ENCODE peak calls at places on chromosome 7, in five cellular contexts. One of them, this sample, is unnamed.

GRCh38 chr7:20998309-20998708 is 211.6 kb upstream of the SP8 start:
- DNase-seq in HepG2: peak; percentile 52
- DNase-seq in K562: no peak
- DNase-seq in H1: no peak
- DNase-seq in SK-N-SH: no peak
- DNase-seq in this sample: no peak

GRCh38 chr7:25073451-25073850 is 51.6 kb downstream of the CYCS start:
- DNase-seq in SK-N-SH: no peak
- DNase-seq in HepG2: peak; percentile 55
- DNase-seq in K562: no peak
- DNase-seq in H1: no peak
- DNase-seq in this sample: no peak

GRCh38 chr7:4479367-4480039 is 202.6 kb upstream of the FOXK1 start:
- DNase-seq in HepG2: peak; percentile 72
- DNase-seq in H1: peak; percentile 51
- DNase-seq in K562: peak; percentile 67
- DNase-seq in SK-N-SH: peak; percentile 80
- DNase-seq in this sample: peak; percentile 26

GRCh38 chr7:43164757-43165156 is 52.3 kb downstream of the HECW1 start:
- DNase-seq in SK-N-SH: no peak
- DNase-seq in H1: no peak
- DNase-seq in HepG2: no peak
- DNase-seq in K562: no peak
- DNase-seq in this sample: peak; percentile 0

GRCh38 chr7:94352854-94353253 is 41.8 kb upstream of the COL1A2 start:
- DNase-seq in K562: no peak
- DNase-seq in H1: no peak
- DNase-seq in SK-N-SH: no peak
- DNase-seq in HepG2: no peak
- DNase-seq in this sample: no peak

GRCh38 chr7:140294454-140294853 is 103.9 kb downstream of the SLC37A3 start:
- DNase-seq in HepG2: no peak
- DNase-seq in K562: no peak
- DNase-seq in SK-N-SH: no peak
- DNase-seq in H1: no peak
- DNase-seq in this sample: no peak

GRCh38 chr7:78095549-78095948 is 297.0 kb downstream of the PHTF2 start:
- DNase-seq in K562: no peak
- DNase-seq in HepG2: no peak
- DNase-seq in H1: no peak
- DNase-seq in SK-N-SH: no peak
- DNase-seq in this sample: no peak

GRCh38 chr7:26305048-26305868 is 13.6 kb downstream of the SNX10 start:
- DNase-seq in H1: no peak
- DNase-seq in HepG2: peak; percentile 83
- DNase-seq in SK-N-SH: no peak
- DNase-seq in K562: no peak
- DNase-seq in this sample: peak; percentile 73

GRCh38 chr7:148514236-148514635 is 76.3 kb upstream of the C7orf33 start:
- DNase-seq in SK-N-SH: no peak
- DNase-seq in H1: no peak
- DNase-seq in HepG2: no peak
- DNase-seq in K562: no peak
- DNase-seq in this sample: no peak

GRCh38 chr7:867406-868188 is 8.8 kb upstream of the GET4 start:
- DNase-seq in K562: no peak
- DNase-seq in H1: no peak
- DNase-seq in HepG2: no peak
- DNase-seq in SK-N-SH: no peak
- DNase-seq in this sample: no peak

GRCh38 chr7:132394283-132395003 is 181.8 kb downstream of the PLXNA4 start:
- DNase-seq in HepG2: no peak
- DNase-seq in H1: no peak
- DNase-seq in SK-N-SH: peak; percentile 41
- DNase-seq in K562: no peak
- DNase-seq in this sample: no peak

GRCh38 chr7:143002856-143003255 is 24.1 kb downstream of the OR9A2 start:
- DNase-seq in K562: no peak
- DNase-seq in SK-N-SH: no peak
- DNase-seq in HepG2: no peak
- DNase-seq in H1: no peak
- DNase-seq in this sample: no peak

GRCh38 chr7:155166673-155167370 is 96.7 kb downstream of the HTR5A start:
- DNase-seq in H1: no peak
- DNase-seq in HepG2: no peak
- DNase-seq in SK-N-SH: no peak
- DNase-seq in K562: peak; percentile 38
- DNase-seq in this sample: no peak

GRCh38 chr7:50721160-50721559 is 61.5 kb downstream of the GRB10 start:
- DNase-seq in HepG2: no peak
- DNase-seq in SK-N-SH: no peak
- DNase-seq in H1: no peak
- DNase-seq in K562: no peak
- DNase-seq in this sample: no peak

GRCh38 chr7:88309845-88310244 is 3.2 kb upstream of the STEAP4 start:
- DNase-seq in SK-N-SH: no peak
- DNase-seq in HepG2: no peak
- DNase-seq in H1: no peak
- DNase-seq in K562: no peak
- DNase-seq in this sample: no peak

GRCh38 chr7:45662540-45663166 is 88.5 kb downstream of the ADCY1 start:
- DNase-seq in SK-N-SH: no peak
- DNase-seq in HepG2: no peak
- DNase-seq in H1: peak; percentile 33
- DNase-seq in K562: no peak
- DNase-seq in this sample: no peak

GRCh38 chr7:90298145-90299038 is 22.7 kb downstream of the FAM237B start:
- DNase-seq in SK-N-SH: peak; percentile 30
- DNase-seq in K562: peak; percentile 52
- DNase-seq in HepG2: peak; percentile 54
- DNase-seq in H1: no peak
- DNase-seq in this sample: no peak

GRCh38 chr7:6505685-6506559 is 45.3 kb downstream of the GRID2IP start:
- DNase-seq in HepG2: no peak
- DNase-seq in H1: no peak
- DNase-seq in K562: peak; percentile 41
- DNase-seq in SK-N-SH: peak; percentile 47
- DNase-seq in this sample: no peak

GRCh38 chr7:27192546-27193334 is 7.2 kb downstream of the HOXA13 start:
- DNase-seq in HepG2: no peak
- DNase-seq in K562: no peak
- DNase-seq in SK-N-SH: peak; percentile 67
- DNase-seq in H1: peak; percentile 68
- DNase-seq in this sample: no peak

GRCh38 chr7:151368136-151368571 is 26.5 kb downstream of the NUB1 start:
- DNase-seq in HepG2: peak; percentile 68
- DNase-seq in K562: peak; percentile 88
- DNase-seq in H1: peak; percentile 91
- DNase-seq in SK-N-SH: peak; percentile 91
- DNase-seq in this sample: peak; percentile 74

GRCh38 chr7:44108768-44109750 is 4.9 kb downstream of the AEBP1 start:
- DNase-seq in SK-N-SH: peak; percentile 65
- DNase-seq in HepG2: no peak
- DNase-seq in K562: no peak
- DNase-seq in H1: no peak
- DNase-seq in this sample: no peak

GRCh38 chr7:151999337-152000090 is 26.0 kb upstream of the GALNT11 start:
- DNase-seq in SK-N-SH: no peak
- DNase-seq in K562: no peak
- DNase-seq in HepG2: no peak
- DNase-seq in H1: no peak
- DNase-seq in this sample: no peak

GRCh38 chr7:66500087-66500486 is 128.6 kb upstream of the KCTD7 start:
- DNase-seq in K562: peak; percentile 19
- DNase-seq in SK-N-SH: no peak
- DNase-seq in H1: no peak
- DNase-seq in HepG2: peak; percentile 38
- DNase-seq in this sample: no peak

GRCh38 chr7:75024922-75025321 is 48.7 kb downstream of the RCC1L start:
- DNase-seq in K562: no peak
- DNase-seq in HepG2: no peak
- DNase-seq in H1: no peak
- DNase-seq in SK-N-SH: no peak
- DNase-seq in this sample: no peak

GRCh38 chr7:4261038-4261960 is 420.8 kb upstream of the FOXK1 start:
- DNase-seq in H1: no peak
- DNase-seq in K562: no peak
- DNase-seq in SK-N-SH: no peak
- DNase-seq in HepG2: no peak
- DNase-seq in this sample: no peak

GRCh38 chr7:69699949-69700715 is 101.9 kb downstream of the AUTS2 start:
- DNase-seq in H1: no peak
- DNase-seq in SK-N-SH: peak; percentile 45
- DNase-seq in K562: no peak
- DNase-seq in HepG2: no peak
- DNase-seq in this sample: no peak

GRCh38 chr7:47664650-47665049 is 82.7 kb upstream of the TNS3 start:
- DNase-seq in H1: no peak
- DNase-seq in K562: no peak
- DNase-seq in SK-N-SH: no peak
- DNase-seq in HepG2: no peak
- DNase-seq in this sample: no peak

GRCh38 chr7:47576031-47576908 is 5.6 kb downstream of the TNS3 start:
- DNase-seq in H1: no peak
- DNase-seq in SK-N-SH: peak; percentile 90
- DNase-seq in HepG2: peak; percentile 95
- DNase-seq in K562: no peak
- DNase-seq in this sample: no peak

GRCh38 chr7:143901360-143901709 is 641 bp downstream of the TCAF1 start:
- DNase-seq in H1: peak; percentile 66
- DNase-seq in HepG2: peak; percentile 25
- DNase-seq in K562: no peak
- DNase-seq in SK-N-SH: no peak
- DNase-seq in this sample: no peak

GRCh38 chr7:51102828-51103227 is 213.8 kb downstream of the COBL start:
- DNase-seq in HepG2: no peak
- DNase-seq in K562: no peak
- DNase-seq in SK-N-SH: no peak
- DNase-seq in H1: no peak
- DNase-seq in this sample: no peak

GRCh38 chr7:6708304-6708703 is 1.6 kb upstream of the ZNF12 start:
- DNase-seq in SK-N-SH: no peak
- DNase-seq in K562: no peak
- DNase-seq in H1: no peak
- DNase-seq in HepG2: peak; percentile 26
- DNase-seq in this sample: no peak

GRCh38 chr7:4682621-4683042 is 537 bp downstream of the FOXK1 start:
- DNase-seq in SK-N-SH: no peak
- DNase-seq in H1: peak; percentile 54
- DNase-seq in HepG2: no peak
- DNase-seq in K562: peak; percentile 44
- DNase-seq in this sample: no peak

GRCh38 chr7:150974468-150975391 is 3.4 kb downstream of the KCNH2 start:
- DNase-seq in H1: peak; percentile 72
- DNase-seq in SK-N-SH: peak; percentile 82
- DNase-seq in HepG2: no peak
- DNase-seq in K562: peak; percentile 94
- DNase-seq in this sample: no peak

GRCh38 chr7:131159961-131160361 is 167.7 kb upstream of the MKLN1 start:
- DNase-seq in SK-N-SH: no peak
- DNase-seq in HepG2: no peak
- DNase-seq in K562: no peak
- DNase-seq in H1: peak; percentile 27
- DNase-seq in this sample: no peak
- TF ChIP-seq GABPA in SK-N-SH: no peak
- TF ChIP-seq GABPA in HepG2: no peak
- TF ChIP-seq GABPA in K562: no peak
- TF ChIP-seq GABPA in H1: no peak
- TF ChIP-seq GABPA in this sample: no peak

GRCh38 chr7:68547794-68548193 is 1050.5 kb upstream of the AUTS2 start:
- DNase-seq in H1: no peak
- DNase-seq in K562: no peak
- DNase-seq in SK-N-SH: no peak
- DNase-seq in HepG2: no peak
- DNase-seq in this sample: no peak

GRCh38 chr7:68537228-68538071 is 1060.8 kb upstream of the AUTS2 start:
- DNase-seq in HepG2: no peak
- DNase-seq in SK-N-SH: no peak
- DNase-seq in H1: no peak
- DNase-seq in K562: no peak
- DNase-seq in this sample: no peak

GRCh38 chr7:68544851-68545250 is 1053.4 kb upstream of the AUTS2 start:
- DNase-seq in K562: no peak
- DNase-seq in SK-N-SH: no peak
- DNase-seq in H1: no peak
- DNase-seq in HepG2: no peak
- DNase-seq in this sample: no peak

GRCh38 chr7:68547181-68547580 is 1051.1 kb upstream of the AUTS2 start:
- DNase-seq in SK-N-SH: no peak
- DNase-seq in K562: no peak
- DNase-seq in H1: no peak
- DNase-seq in HepG2: no peak
- DNase-seq in this sample: no peak

GRCh38 chr7:68542831-68543230 is 1055.4 kb upstream of the AUTS2 start:
- DNase-seq in H1: no peak
- DNase-seq in K562: no peak
- DNase-seq in SK-N-SH: no peak
- DNase-seq in HepG2: no peak
- DNase-seq in this sample: no peak
- TF ChIP-seq GABPA in H1: no peak
- TF ChIP-seq GABPA in K562: no peak
- TF ChIP-seq GABPA in SK-N-SH: no peak
- TF ChIP-seq GABPA in HepG2: no peak
- TF ChIP-seq GABPA in this sample: no peak

GRCh38 chr7:11557627-11558026 is 274.4 kb downstream of the THSD7A start:
- DNase-seq in H1: no peak
- DNase-seq in HepG2: peak; percentile 5
- DNase-seq in SK-N-SH: no peak
- DNase-seq in K562: no peak
- DNase-seq in this sample: peak; percentile 94
- TF ChIP-seq GABPA in H1: no peak
- TF ChIP-seq GABPA in HepG2: no peak
- TF ChIP-seq GABPA in SK-N-SH: no peak
- TF ChIP-seq GABPA in K562: no peak
- TF ChIP-seq GABPA in this sample: no peak

DNA sequence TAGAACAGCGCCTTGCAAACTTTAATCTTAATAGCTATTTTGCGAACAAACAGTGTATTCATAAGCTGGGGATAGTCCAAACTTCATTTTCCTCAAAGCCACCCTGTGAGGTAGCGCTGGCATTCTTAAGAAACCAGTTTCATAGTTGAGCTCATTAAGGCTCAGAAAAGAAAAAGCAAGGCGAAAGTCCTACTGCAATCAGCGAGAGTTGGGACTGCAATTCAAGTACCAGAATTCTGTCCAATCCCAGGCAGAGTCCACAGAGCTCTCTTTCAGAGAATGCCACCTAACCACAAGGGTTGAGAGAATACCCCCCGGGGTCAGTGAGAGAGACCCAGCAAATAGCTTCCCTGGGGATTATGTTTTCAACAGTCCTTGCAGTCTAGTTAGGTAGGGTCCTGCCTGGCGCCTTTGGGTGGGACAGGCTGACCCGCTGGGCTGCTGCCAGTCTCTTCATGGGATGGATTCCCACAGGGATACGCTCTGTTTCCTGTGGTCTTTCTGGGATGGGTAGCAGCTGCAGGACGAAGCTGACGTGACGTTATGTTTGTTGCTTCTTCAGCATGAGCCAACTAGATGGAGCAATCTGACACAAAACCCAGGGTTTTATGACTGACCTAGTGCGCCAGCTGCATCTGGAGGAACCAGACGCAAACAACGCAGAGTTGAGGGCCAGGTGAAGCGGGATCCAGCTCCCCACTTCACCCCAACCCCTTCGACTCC is 16.0 kb downstream of the BMPER start:
- DNase-seq in K562: no peak
- DNase-seq in H1: no peak
- DNase-seq in HepG2: no peak
- DNase-seq in SK-N-SH: no peak
- DNase-seq in this sample: no peak
- TF ChIP-seq GABPA in K562: no peak
- TF ChIP-seq GABPA in H1: no peak
- TF ChIP-seq GABPA in HepG2: no peak
- TF ChIP-seq GABPA in SK-N-SH: no peak
- TF ChIP-seq GABPA in this sample: no peak

This sample was measured in HL-60.